ENCODE peak calls at places on chromosomes 11 and 22, in four cellular contexts. P is PC-3, O is neural progenitor cell, S is H1. G is an unnamed sample.

GRCh38 chr22:17369553-17370035 is 334 bp downstream of the CECR2 start:
- DNase-seq in O (peak; percentile 88), S (no peak), P (no peak), G (no peak)

GRCh38 chr11:128632151-128632791 is 44.9 kb upstream of the ETS1 start:
- DNase-seq in P (peak; percentile 80), S (no peak), O (peak; percentile 80), G (no peak)

GRCh38 chr11:63749624-63750023 is 19.0 kb downstream of the ZFTA start:
- DNase-seq in O (no peak), P (no peak), S (no peak), G (no peak)

GRCh38 chr11:68314886-68315580 is 2.6 kb downstream of the LRP5 start:
- DNase-seq in S (no peak), P (peak; percentile 93), O (no peak), G (no peak)

GRCh38 chr22:36226189-36226588 is 13.1 kb downstream of the APOL2 start:
- DNase-seq in P (no peak), S (no peak), O (no peak), G (no peak)

GRCh38 chr11:66100272-66101037 is 30.4 kb downstream of the PACS1 start:
- DNase-seq in S (no peak), O (no peak), P (no peak), G (no peak)

GRCh38 chr11:1656670-1657069 is 27.1 kb downstream of the KRTAP5-5 start:
- DNase-seq in O (no peak), P (no peak), S (no peak), G (no peak)

GRCh38 chr11:2290351-2290841 is 11.3 kb downstream of the C11orf21 start:
- DNase-seq in S (no peak), P (peak; percentile 3), O (no peak), G (no peak)

GRCh38 chr11:61787928-61788491 is 4.4 kb downstream of the TMEM258 start:
- DNase-seq in S (no peak), O (peak; percentile 79), P (peak; percentile 48), G (no peak)

GRCh38 chr11:2530855-2531200 is 86.0 kb downstream of the KCNQ1 start:
- DNase-seq in O (no peak), P (no peak), S (no peak), G (no peak)

GRCh38 chr11:126842038-126842437 is 158.5 kb downstream of the KIRREL3 start:
- DNase-seq in S (no peak), P (no peak), O (no peak), G (no peak)

GRCh38 chr11:95134491-95134890 is 44.8 kb downstream of the ENDOD1 start:
- DNase-seq in P (peak; percentile 95), S (no peak), O (no peak), G (peak; percentile 84)

GRCh38 chr11:122663764-122664163 is 8.2 kb downstream of the UBASH3B start:
- DNase-seq in O (no peak), P (no peak), S (no peak), G (no peak)

GRCh38 chr22:17872491-17872890 is 98.2 kb upstream of the BID start:
- DNase-seq in S (no peak), P (peak; percentile 26), O (no peak), G (peak; percentile 89)

GRCh38 chr11:38582151-38582550 is 1984.1 kb upstream of the RAG2 start:
- DNase-seq in O (no peak), S (no peak), P (peak; percentile 37), G (no peak)

GRCh38 chr11:87754685-87755084 is 420.6 kb downstream of the RAB38 start:
- DNase-seq in P (peak; percentile 19), S (no peak), O (no peak), G (no peak)

GRCh38 chr11:65578667-65579066 is 2.8 kb downstream of the EHBP1L1 start:
- DNase-seq in O (no peak), S (no peak), P (no peak), G (no peak)

GRCh38 chr11:57248780-57249383 is 11.8 kb upstream of the APLNR start:
- DNase-seq in S (peak; percentile 70), P (peak; percentile 69), O (peak; percentile 89), G (no peak)

GRCh38 chr11:131692961-131693360 is 322.5 kb downstream of the NTM start:
- DNase-seq in S (no peak), O (no peak), P (no peak), G (no peak)

GRCh38 chr22:26589367-26589844 is 526 bp downstream of the TPST2 start:
- DNase-seq in O (peak; percentile 54), P (peak; percentile 4), S (no peak), G (no peak)

GRCh38 chr11:75503531-75504099 is 22.1 kb downstream of the GDPD5 start:
- DNase-seq in P (no peak), O (no peak), S (no peak), G (no peak)

GRCh38 chr11:27621440-27622161 is 78.7 kb downstream of the BDNF start:
- DNase-seq in S (no peak), O (no peak), P (peak; percentile 19), G (no peak)

GRCh38 chr11:44886765-44887164 is 63.9 kb downstream of the TP53I11 start:
- DNase-seq in S (no peak), O (no peak), P (no peak), G (no peak)

GRCh38 chr22:49583341-49583740 is 244.3 kb downstream of the BRD1 start:
- DNase-seq in S (no peak), P (no peak), O (no peak), G (no peak)

GRCh38 chr22:27107824-27108223 is 450.4 kb downstream of the MIAT start:
- DNase-seq in P (peak; percentile 25), O (no peak), S (no peak), G (peak; percentile 98)

GRCh38 chr11:101321222-101321621 is 191.6 kb upstream of the PGR start:
- DNase-seq in S (no peak), O (peak; percentile 7), P (peak; percentile 16), G (no peak)

GRCh38 chr11:101327908-101328307 is 198.3 kb upstream of the PGR start:
- DNase-seq in O (no peak), P (peak; percentile 37), S (no peak), G (no peak)

GRCh38 chr11:101326141-101326540 is 196.5 kb upstream of the PGR start:
- DNase-seq in P (no peak), S (no peak), O (no peak), G (no peak)

DNA sequence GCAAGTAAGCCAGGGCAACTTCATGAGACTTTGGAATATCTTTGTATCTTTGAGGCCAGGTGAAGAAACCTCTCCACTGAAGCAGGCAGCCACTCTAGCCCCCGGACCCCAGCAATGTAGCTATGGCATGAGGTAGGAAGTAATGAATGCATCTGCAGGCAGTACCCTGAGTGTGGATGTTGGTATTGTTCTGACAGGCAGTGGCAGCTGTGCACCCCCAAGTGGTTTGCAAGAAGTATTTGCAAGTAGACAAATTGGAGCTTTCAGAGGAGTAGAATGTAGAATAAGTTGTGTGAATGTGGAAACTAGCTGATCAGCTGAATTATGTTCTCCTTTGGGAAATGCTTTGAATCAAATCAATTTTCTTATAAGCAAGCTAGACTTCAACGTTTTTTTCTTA is 194.4 kb upstream of the PGR start:
- DNase-seq in P (no peak), O (peak; percentile 34), S (no peak), G (no peak)
- H3K9me3 ChIP-seq in P (no peaks in the 10 kb centered on the region), O (no peaks in the 10 kb centered on the region), S (no peaks in the 10 kb centered on the region), G (no peaks in the 10 kb centered on the region)

GRCh38 chr11:10550503-10550902 is 9.5 kb upstream of the RNF141 start:
- DNase-seq in S (no peak), P (peak; percentile 73), O (no peak), G (no peak)
- H3K9ac ChIP-seq in S (no peak overlapping the region), P (no peak overlapping the region), O (no peak overlapping the region), G (no peak overlapping the region)

DNA sequence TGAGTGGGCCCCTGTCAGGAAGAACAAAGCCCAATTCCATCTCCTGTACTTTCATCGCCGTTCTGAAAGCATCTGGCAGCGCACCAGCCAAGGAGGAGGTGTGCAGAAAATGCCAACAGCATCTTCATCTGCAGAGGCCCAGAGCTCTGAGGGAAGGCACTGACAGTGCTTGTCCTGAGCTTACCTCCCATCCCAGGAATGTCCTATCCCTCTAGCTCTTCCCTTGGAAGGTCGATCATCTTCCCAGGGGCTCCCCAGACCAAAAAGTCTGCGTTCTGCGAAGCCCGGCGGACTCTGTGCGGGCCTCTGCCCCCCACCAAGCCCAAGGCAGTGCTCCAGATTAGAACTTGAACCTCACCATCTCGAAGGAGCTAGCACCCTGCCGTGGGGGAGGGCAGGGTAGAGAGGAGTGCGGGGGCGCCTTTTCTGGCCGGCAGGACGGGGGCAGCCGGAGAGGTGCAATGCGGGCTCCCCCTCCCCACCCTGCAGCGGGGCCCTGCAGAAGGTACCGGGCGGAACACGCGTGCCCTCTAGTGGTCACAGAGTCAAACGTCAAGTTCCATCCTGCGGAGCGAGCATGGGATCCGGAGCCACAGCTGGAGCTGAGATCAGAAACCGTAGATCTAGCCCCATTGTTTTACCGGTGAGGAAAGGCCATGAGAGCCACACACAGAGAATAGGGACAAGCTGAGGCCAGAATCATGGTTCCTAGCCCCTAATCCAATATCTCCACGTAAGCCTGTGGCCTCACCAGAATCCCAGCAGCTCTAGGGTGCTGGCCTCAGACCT is 5.0 kb downstream of the SCN2B start:
- DNase-seq in S (no peak), P (peak; percentile 80), O (peak; percentile 91), G (no peak)
- TF ChIP-seq EZH2 in S (peak; percentile 48), P (no peak), O (no peak), G (no peak)

GRCh38 chr11:70536051-70536877 is 137.9 kb downstream of the CTTN start:
- DNase-seq in S (no peak), O (no peak), P (no peak), G (no peak)

GRCh38 chr11:70532728-70533127 is 134.4 kb downstream of the CTTN start:
- DNase-seq in P (no peak), O (no peak), S (no peak), G (no peak)

GRCh38 chr11:70532066-70532440 is 133.7 kb downstream of the CTTN start:
- DNase-seq in O (no peak), P (no peak), S (no peak), G (no peak)

GRCh38 chr11:70537576-70538571 is 139.5 kb downstream of the CTTN start:
- DNase-seq in P (no peak), O (no peak), S (no peak), G (no peak)

GRCh38 chr11:70535191-70535971 is 137.1 kb downstream of the CTTN start:
- DNase-seq in S (no peak), O (no peak), P (no peak), G (no peak)
- H3K9me3 ChIP-seq in S (no peaks in the 10 kb centered on the region), O (no peaks in the 10 kb centered on the region), P (no peaks in the 10 kb centered on the region), G (peaks cover 16% of the 10 kb centered on the region)

GRCh38 chr11:47577460-47578041 is 1.2 kb downstream of the KBTBD4 start:
- DNase-seq in P (no peak), S (no peak), O (no peak), G (no peak)
- H3K9ac ChIP-seq in P (peak overlapping the region; percentile 97), S (no peak overlapping the region), O (no peak overlapping the region), G (peak overlapping the region; percentile 88)

DNA sequence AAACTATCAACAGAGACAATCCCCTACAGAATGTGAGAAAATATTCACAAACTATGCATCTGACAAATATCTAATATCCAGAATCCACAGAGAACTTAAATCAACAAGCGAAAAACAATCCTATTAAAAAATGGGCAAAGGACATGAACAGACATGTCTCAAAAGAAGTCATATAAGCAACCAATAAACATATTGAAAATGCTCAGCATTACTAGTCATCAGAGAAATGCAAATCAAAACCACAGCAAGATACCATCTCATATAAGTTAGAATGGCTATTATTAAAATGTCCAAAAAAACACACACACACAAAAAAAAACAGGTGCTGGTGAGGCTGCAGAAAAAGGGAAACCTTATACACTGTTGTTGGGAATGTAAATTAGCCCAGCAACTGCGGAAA is 8.3 kb upstream of the OR52E8 start:
- DNase-seq in S (no peak), O (no peak), P (no peak), G (no peak)
- TF ChIP-seq EZH2 in S (no peak), O (no peak), P (no peak), G (no peak)

GRCh38 chr11:24872912-24873311 is 376.1 kb downstream of the LUZP2 start:
- DNase-seq in S (no peak), O (no peak), P (no peak), G (no peak)
- H3K9me3 ChIP-seq in S (no peaks in the 10 kb centered on the region), O (no peaks in the 10 kb centered on the region), P (no peaks in the 10 kb centered on the region), G (no peaks in the 10 kb centered on the region)

GRCh38 chr11:13209379-13209778 is 68.2 kb upstream of the BMAL1 start:
- DNase-seq in O (no peak), P (no peak), S (no peak), G (no peak)
- H3K9ac ChIP-seq in O (no peak overlapping the region), P (no peak overlapping the region), S (no peak overlapping the region), G (no peak overlapping the region)